ENCODE peak calls at places on chromosomes 7 and 10, in six cellular contexts. S, E, R, Q, V and C are unnamed samples.

GRCh38 chr7:116704650-116705049 is 32.7 kb downstream of the MET start:
- ATAC-seq in S (no peak), E (no peak), R (no peak), Q (no peak), V (no peak), C (no peak)

GRCh38 chr10:59688921-59689351 is 20.7 kb downstream of the SLC16A9 start:
- ATAC-seq in S (no peak), E (no peak), R (no peak), Q (peak), V (no peak), C (no peak)

GRCh38 chr10:55283041-55283440 is 482.0 kb upstream of the PCDH15 start:
- ATAC-seq in S (no peak), E (no peak), R (no peak), Q (no peak), V (no peak), C (no peak)

GRCh38 chr10:5355762-5356478 is 8.8 kb upstream of the UCN3 start:
- ATAC-seq in S (no peak), E (no peak), R (no peak), Q (no peak), V (no peak), C (no peak)

GRCh38 chr10:33134011-33134751 is 176.2 kb upstream of the ITGB1 start:
- ATAC-seq in S (peak), E (peak), R (no peak), Q (peak), V (no peak), C (peak)

GRCh38 chr7:76054129-76055120 is 6.5 kb downstream of the MDH2 start:
- ATAC-seq in S (peak), E (no peak), R (no peak), Q (peak), V (no peak), C (peak)

GRCh38 chr7:154674191-154674590 is 328.7 kb downstream of the PAXIP1 start:
- ATAC-seq in S (no peak), E (no peak), R (no peak), Q (no peak), V (no peak), C (no peak)

GRCh38 chr10:26879744-26880143 is 19.0 kb upstream of the ABI1 start:
- ATAC-seq in S (peak), E (no peak), R (peak), Q (peak), V (no peak), C (no peak)

GRCh38 chr10:4130685-4131084 is 345.7 kb upstream of the KLF6 start:
- ATAC-seq in S (peak), E (peak), R (no peak), Q (no peak), V (peak), C (no peak)

GRCh38 chr7:128731184-128731583 is 8.0 kb upstream of the CALU start:
- ATAC-seq in S (no peak), E (no peak), R (no peak), Q (no peak), V (no peak), C (no peak)

GRCh38 chr7:35549781-35550180 is 145.2 kb downstream of the HERPUD2 start:
- ATAC-seq in S (no peak), E (no peak), R (no peak), Q (no peak), V (no peak), C (no peak)

GRCh38 chr7:18086165-18087030 is 58.8 kb upstream of the PRPS1L1 start:
- ATAC-seq in S (peak), E (peak), R (peak), Q (peak), V (no peak), C (peak)